ENCODE peak calls at places on chromosomes 12 and 14, in ten cellular contexts. U is stimulated activated CD8-positive, alpha-beta memory T cell treated with anti-CD3 and anti-CD28 coated beads, Interleukin-2, amount 100 ng/mL, for 1 hour; C is activated T-cell treated with anti-CD3 and anti-CD28 coated beads for 24 hours; O is coronary artery; E is fibroblast of mammary gland; L is foreskin keratinocyte; B is activated gamma-delta T cell; Z is mesothelial cell of epicardium; D is activated T-helper 1 cell treated with anti-CD3 and anti-CD28 coated beads, Interleukin-2, amount 50 U/mL, for 16 hours; H is GDM1. K is an unnamed sample.

GRCh38 chr14:33840797-33841196 is 110.1 kb downstream of the EGLN3 start:
- DNase-seq in U (no peak), C (no peak), O (no peak), E (no peak), L (no peak), B (no peak), Z (no peak), D (no peak), H (no peak), K (no peak)

GRCh38 chr12:124759841-124760508 is 103.7 kb downstream of the SCARB1 start:
- DNase-seq in U (no peak), C (no peak), O (no peak), E (no peak), L (no peak), B (no peak), Z (no peak), D (no peak), H (peak), K (no peak)

GRCh38 chr14:64684091-64684490 is 20.1 kb upstream of the PLEKHG3 start:
- DNase-seq in U (no peak), C (no peak), O (no peak), E (peak), L (no peak), B (no peak), Z (peak), D (no peak), H (no peak), K (no peak)

GRCh38 chr12:56338643-56339422 is at the start of gene IL23A:
- DNase-seq in U (peak), C (peak), O (no peak), E (no peak), L (peak), B (no peak), Z (no peak), D (peak), H (no peak), K (peak)

GRCh38 chr12:104280111-104280510 is 23.4 kb upstream of the EID3 start:
- DNase-seq in U (no peak), C (no peak), O (no peak), E (no peak), L (no peak), B (no peak), Z (no peak), D (no peak), H (no peak), K (no peak)

GRCh38 chr12:52045794-52046199 is 5.4 kb upstream of the NR4A1 start:
- DNase-seq in U (no peak), C (no peak), O (no peak), E (no peak), L (no peak), B (no peak), Z (no peak), D (no peak), H (peak), K (no peak)

GRCh38 chr14:99733551-99734405 is 49.7 kb downstream of the CYP46A1 start:
- DNase-seq in U (no peak), C (no peak), O (peak), E (no peak), L (no peak), B (no peak), Z (no peak), D (no peak), H (no peak), K (no peak)

GRCh38 chr14:55126089-55126488 is 3.0 kb upstream of the LGALS3 start:
- DNase-seq in U (no peak), C (no peak), O (no peak), E (no peak), L (no peak), B (no peak), Z (no peak), D (no peak), H (no peak), K (no peak)

GRCh38 chr12:16599081-16599480 is 6.9 kb downstream of the LMO3 start:
- DNase-seq in U (no peak), C (no peak), O (no peak), E (no peak), L (no peak), B (no peak), Z (no peak), D (no peak), H (no peak), K (no peak)

GRCh38 chr14:99603471-99603933 is 505 bp downstream of the CCDC85C start:
- DNase-seq in U (peak), C (peak), O (no peak), E (peak), L (no peak), B (peak), Z (peak), D (no peak), H (peak), K (peak)

GRCh38 chr12:66941150-66941549 is 262.3 kb upstream of the GRIP1 start:
- DNase-seq in U (no peak), C (no peak), O (no peak), E (no peak), L (no peak), B (no peak), Z (no peak), D (no peak), H (no peak), K (no peak)